ENCODE peak calls at places on chromosomes 6 and 20, in seven cellular contexts. One of them, this sample, is unnamed.

GRCh38 chr6:104955927-104956662 is 812 bp upstream of the LIN28B start:
- DNase-seq in left lung: no peak
- DNase-seq in brain microvascular endothelial cell: no peak
- DNase-seq in gastrocnemius medialis: no peak
- DNase-seq in ascending aorta: no peak
- DNase-seq in A549: peak; percentile 75
- DNase-seq in GM23338: peak; percentile 94
- DNase-seq in this sample: no peak

GRCh38 chr6:35011096-35012041 is 122.3 kb downstream of the ANKS1A start:
- DNase-seq in A549: no peak
- DNase-seq in gastrocnemius medialis: no peak
- DNase-seq in GM23338: no peak
- DNase-seq in left lung: no peak
- DNase-seq in brain microvascular endothelial cell: peak; percentile 34
- DNase-seq in ascending aorta: no peak
- DNase-seq in this sample: no peak

GRCh38 chr6:12012231-12012565 is at the start of gene HIVEP1:
- DNase-seq in A549: no peak
- DNase-seq in left lung: no peak
- DNase-seq in gastrocnemius medialis: no peak
- DNase-seq in GM23338: no peak
- DNase-seq in ascending aorta: no peak
- DNase-seq in brain microvascular endothelial cell: no peak
- DNase-seq in this sample: no peak

GRCh38 chr20:618980-619379 is 8.9 kb upstream of the TCF15 start:
- DNase-seq in A549: no peak
- DNase-seq in gastrocnemius medialis: no peak
- DNase-seq in brain microvascular endothelial cell: no peak
- DNase-seq in ascending aorta: no peak
- DNase-seq in GM23338: no peak
- DNase-seq in left lung: no peak
- DNase-seq in this sample: no peak

GRCh38 chr6:28657367-28657755 is 131.7 kb downstream of the GPX5 start:
- DNase-seq in left lung: no peak
- DNase-seq in GM23338: no peak
- DNase-seq in gastrocnemius medialis: no peak
- DNase-seq in ascending aorta: no peak
- DNase-seq in A549: no peak
- DNase-seq in brain microvascular endothelial cell: no peak
- DNase-seq in this sample: no peak

GRCh38 chr6:77145244-77145643 is 318.0 kb downstream of the HTR1B start:
- DNase-seq in gastrocnemius medialis: no peak
- DNase-seq in ascending aorta: no peak
- DNase-seq in brain microvascular endothelial cell: no peak
- DNase-seq in left lung: no peak
- DNase-seq in A549: no peak
- DNase-seq in GM23338: no peak
- DNase-seq in this sample: no peak

GRCh38 chr6:912871-913663 is 220.1 kb upstream of the EXOC2 start:
- DNase-seq in left lung: no peak
- DNase-seq in ascending aorta: no peak
- DNase-seq in GM23338: peak; percentile 78
- DNase-seq in gastrocnemius medialis: no peak
- DNase-seq in A549: peak; percentile 55
- DNase-seq in brain microvascular endothelial cell: peak; percentile 13
- DNase-seq in this sample: no peak

GRCh38 chr6:30154709-30155521 is 6.1 kb downstream of the TRIM10 start:
- DNase-seq in GM23338: no peak
- DNase-seq in gastrocnemius medialis: no peak
- DNase-seq in A549: peak; percentile 52
- DNase-seq in left lung: no peak
- DNase-seq in brain microvascular endothelial cell: peak; percentile 32
- DNase-seq in ascending aorta: no peak
- DNase-seq in this sample: no peak

GRCh38 chr6:41545174-41545702 is 943 bp upstream of the FOXP4 start:
- DNase-seq in brain microvascular endothelial cell: no peak
- DNase-seq in GM23338: no peak
- DNase-seq in ascending aorta: no peak
- DNase-seq in A549: no peak
- DNase-seq in left lung: no peak
- DNase-seq in gastrocnemius medialis: no peak
- DNase-seq in this sample: no peak

DNA sequence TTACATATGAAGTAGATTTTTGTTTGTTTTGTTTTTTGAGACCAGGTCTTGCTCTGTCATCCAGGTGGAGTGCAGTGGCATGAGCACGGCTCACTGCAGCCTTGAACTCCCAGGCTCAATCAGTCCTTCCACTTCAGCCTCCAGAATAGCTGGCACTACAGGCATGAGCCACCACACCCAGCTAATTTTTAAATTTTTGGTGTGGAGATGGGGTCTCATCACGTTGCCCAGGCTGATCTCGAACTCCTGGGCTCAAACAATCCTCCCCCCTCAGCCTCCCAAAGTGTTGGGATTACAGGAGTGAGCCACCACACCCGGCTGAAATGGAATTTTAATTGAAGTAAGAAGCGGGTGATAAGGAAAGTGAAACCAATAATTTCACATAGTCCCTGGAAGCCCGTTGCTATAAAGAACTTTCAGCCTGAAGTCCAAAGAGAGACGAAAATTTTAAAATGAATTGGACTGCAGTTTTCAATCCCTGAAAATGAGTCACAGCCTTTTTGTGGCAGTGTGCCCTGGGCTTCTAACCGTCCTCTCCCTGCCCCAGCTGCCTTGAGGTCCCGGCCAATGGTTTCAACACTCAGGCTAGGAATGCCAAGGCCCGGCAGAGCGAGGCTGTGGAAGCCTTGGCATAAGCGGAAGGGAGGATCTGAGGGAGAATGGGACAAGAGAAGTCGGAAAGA is 757 bp downstream of the RAET1E start:
- DNase-seq in GM23338: no peak
- DNase-seq in ascending aorta: peak; percentile 36
- DNase-seq in gastrocnemius medialis: peak; percentile 91
- DNase-seq in A549: peak; percentile 46
- DNase-seq in brain microvascular endothelial cell: peak; percentile 70
- DNase-seq in left lung: no peak
- DNase-seq in this sample: peak; percentile 54
- H3K4me3 ChIP-seq in GM23338: no peak overlapping the region
- H3K4me3 ChIP-seq in ascending aorta: peak overlapping the region; percentile 61
- H3K4me3 ChIP-seq in gastrocnemius medialis: peak overlapping the region; percentile 18
- H3K4me3 ChIP-seq in A549: no peak overlapping the region
- H3K4me3 ChIP-seq in brain microvascular endothelial cell: no peak overlapping the region
- H3K4me3 ChIP-seq in left lung: no peak overlapping the region
- H3K4me3 ChIP-seq in this sample: no peak overlapping the region

GRCh38 chr20:5887386-5887785 is 62.9 kb downstream of the TRMT6 start:
- DNase-seq in gastrocnemius medialis: peak; percentile 47
- DNase-seq in A549: no peak
- DNase-seq in ascending aorta: no peak
- DNase-seq in brain microvascular endothelial cell: no peak
- DNase-seq in left lung: no peak
- DNase-seq in GM23338: no peak
- DNase-seq in this sample: no peak

GRCh38 chr20:5888051-5888450 is 62.3 kb downstream of the TRMT6 start:
- DNase-seq in GM23338: no peak
- DNase-seq in gastrocnemius medialis: no peak
- DNase-seq in brain microvascular endothelial cell: no peak
- DNase-seq in ascending aorta: no peak
- DNase-seq in A549: no peak
- DNase-seq in left lung: no peak
- DNase-seq in this sample: no peak

GRCh38 chr20:5884465-5885335 is 65.6 kb downstream of the TRMT6 start:
- DNase-seq in A549: no peak
- DNase-seq in brain microvascular endothelial cell: no peak
- DNase-seq in ascending aorta: no peak
- DNase-seq in GM23338: no peak
- DNase-seq in left lung: no peak
- DNase-seq in gastrocnemius medialis: peak; percentile 14
- DNase-seq in this sample: no peak

GRCh38 chr20:5885866-5886265 is 64.5 kb downstream of the TRMT6 start:
- DNase-seq in left lung: no peak
- DNase-seq in A549: no peak
- DNase-seq in GM23338: no peak
- DNase-seq in gastrocnemius medialis: no peak
- DNase-seq in brain microvascular endothelial cell: no peak
- DNase-seq in ascending aorta: no peak
- DNase-seq in this sample: no peak

DNA sequence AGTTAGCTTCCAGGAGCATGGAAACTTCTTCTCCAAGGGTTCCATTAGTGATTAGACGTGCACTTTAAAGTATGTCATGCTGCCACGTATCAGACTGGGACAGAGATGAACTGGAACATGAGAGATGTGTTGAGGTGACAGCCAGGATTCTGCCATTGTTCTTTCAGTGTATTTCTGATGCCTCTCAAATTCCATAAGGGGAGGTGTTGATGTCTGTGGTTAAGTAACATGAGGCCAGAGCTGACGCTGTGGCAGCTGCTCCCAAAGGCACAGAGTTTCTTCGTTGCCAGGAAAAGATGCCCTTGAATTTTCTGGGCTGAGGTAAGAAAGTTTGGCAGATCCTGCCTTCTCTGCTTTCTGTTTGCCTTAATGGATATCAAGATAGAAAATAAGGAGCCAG is 63.5 kb downstream of the TRMT6 start:
- DNase-seq in left lung: no peak
- DNase-seq in A549: no peak
- DNase-seq in gastrocnemius medialis: peak; percentile 83
- DNase-seq in brain microvascular endothelial cell: no peak
- DNase-seq in GM23338: no peak
- DNase-seq in ascending aorta: no peak
- DNase-seq in this sample: no peak
- H3K4me3 ChIP-seq in left lung: no peak overlapping the region
- H3K4me3 ChIP-seq in A549: no peak overlapping the region
- H3K4me3 ChIP-seq in gastrocnemius medialis: no peak overlapping the region
- H3K4me3 ChIP-seq in brain microvascular endothelial cell: no peak overlapping the region
- H3K4me3 ChIP-seq in GM23338: no peak overlapping the region
- H3K4me3 ChIP-seq in ascending aorta: no peak overlapping the region
- H3K4me3 ChIP-seq in this sample: no peak overlapping the region

GRCh38 chr20:2799688-2800589 is 488 bp downstream of the CPXM1 start:
- DNase-seq in left lung: peak; percentile 77
- DNase-seq in gastrocnemius medialis: no peak
- DNase-seq in brain microvascular endothelial cell: no peak
- DNase-seq in ascending aorta: no peak
- DNase-seq in A549: no peak
- DNase-seq in GM23338: peak; percentile 56
- DNase-seq in this sample: no peak
- H3K4me3 ChIP-seq in left lung: peak overlapping the region; percentile 31
- H3K4me3 ChIP-seq in gastrocnemius medialis: no peak overlapping the region
- H3K4me3 ChIP-seq in brain microvascular endothelial cell: peak overlapping the region; percentile 59
- H3K4me3 ChIP-seq in ascending aorta: peak overlapping the region; percentile 53
- H3K4me3 ChIP-seq in A549: peak overlapping the region; percentile 14
- H3K4me3 ChIP-seq in GM23338: peak overlapping the region; percentile 79
- H3K4me3 ChIP-seq in this sample: peak overlapping the region; percentile 41

DNA sequence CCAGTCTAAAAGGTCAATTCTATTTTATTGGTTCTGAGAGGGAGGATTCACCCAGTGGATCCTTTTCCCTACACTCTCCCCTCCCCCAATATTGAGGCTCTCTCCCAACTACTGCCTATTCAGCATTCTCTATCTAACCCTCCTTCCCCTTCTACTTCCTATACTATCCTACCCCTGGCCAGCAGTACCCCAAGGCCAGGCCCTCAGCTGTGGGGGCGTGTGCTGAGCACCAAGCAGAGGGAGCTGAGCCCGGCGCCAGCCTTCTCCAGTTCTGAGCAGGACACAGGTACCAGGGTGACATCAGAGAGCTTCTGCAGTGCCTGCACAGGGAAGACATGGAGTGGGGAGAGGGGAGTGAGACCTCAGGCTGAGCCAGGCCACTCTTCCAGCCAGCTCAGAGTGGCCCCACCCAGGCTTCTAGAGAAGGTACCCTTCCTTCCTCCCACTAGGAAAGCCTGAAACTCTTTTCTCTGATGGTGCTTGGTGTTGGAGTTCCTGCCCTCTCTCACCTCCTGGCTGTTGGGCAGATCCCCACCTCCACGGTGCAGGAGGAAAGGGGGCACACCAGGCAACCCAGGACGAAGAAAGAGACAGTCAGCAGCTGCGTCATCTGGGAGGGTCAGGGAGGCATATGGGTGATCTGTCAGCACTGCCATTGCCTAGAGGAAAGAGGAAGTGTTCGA is 1.9 kb downstream of the DDAH2 start:
- DNase-seq in GM23338: no peak
- DNase-seq in gastrocnemius medialis: no peak
- DNase-seq in left lung: peak; percentile 83
- DNase-seq in ascending aorta: no peak
- DNase-seq in A549: no peak
- DNase-seq in brain microvascular endothelial cell: no peak
- DNase-seq in this sample: no peak
- H3K4me3 ChIP-seq in GM23338: no peak overlapping the region
- H3K4me3 ChIP-seq in gastrocnemius medialis: no peak overlapping the region
- H3K4me3 ChIP-seq in left lung: peak overlapping the region; percentile 79
- H3K4me3 ChIP-seq in ascending aorta: peak overlapping the region; percentile 96
- H3K4me3 ChIP-seq in A549: no peak overlapping the region
- H3K4me3 ChIP-seq in brain microvascular endothelial cell: no peak overlapping the region
- H3K4me3 ChIP-seq in this sample: no peak overlapping the region